ENCODE peak calls at places on chromosomes 1 and 21, in four cellular contexts. Z is WTC11, C is K562, M is GM12878. P is an unnamed sample.

GRCh38 chr1:145886811-145887210 is 1.1 kb upstream of the ANKRD35 start:
- DNase-seq in Z (no peak), C (no peak), M (no peak), P (no peak)

GRCh38 chr1:182080955-182081582 is 19.6 kb upstream of the ZNF648 start:
- DNase-seq in Z (no peak), C (peak), M (no peak), P (peak)

GRCh38 chr1:63821650-63822049 is 47.8 kb downstream of the ROR1 start:
- DNase-seq in Z (no peak), C (no peak), M (no peak), P (no peak)

GRCh38 chr1:89725016-89725380 is 92.1 kb downstream of the LRRC8C start:
- DNase-seq in Z (no peak), C (no peak), M (no peak), P (no peak)

GRCh38 chr1:93629101-93630059 is 52.3 kb downstream of the BCAR3 start:
- DNase-seq in Z (no peak), C (peak), M (peak), P (peak)

GRCh38 chr1:61053712-61054608 is 28.4 kb upstream of the NFIA start:
- DNase-seq in Z (peak), C (peak), M (no peak), P (no peak)

GRCh38 chr1:181094813-181095212 is 6.3 kb downstream of the IER5 start:
- DNase-seq in Z (no peak), C (no peak), M (no peak), P (no peak)

GRCh38 chr21:45209046-45209445 is 78.6 kb downstream of the POFUT2 start:
- DNase-seq in Z (no peak), C (no peak), M (no peak), P (no peak)

GRCh38 chr21:31370893-31371652 is 27.0 kb upstream of the TIAM1 start:
- DNase-seq in Z (no peak), C (no peak), M (no peak), P (no peak)

GRCh38 chr1:8464377-8464776 is 146.5 kb downstream of the SLC45A1 start:
- DNase-seq in Z (peak), C (no peak), M (no peak), P (no peak)

GRCh38 chr1:208837242-208837641 is 593.1 kb upstream of the PLXNA2 start:
- DNase-seq in Z (no peak), C (no peak), M (no peak), P (no peak)

GRCh38 chr1:162663589-162664030 is 31.3 kb downstream of the DDR2 start:
- DNase-seq in Z (no peak), C (no peak), M (no peak), P (no peak)

GRCh38 chr1:209168204-209168603 is 415.3 kb upstream of the CAMK1G start:
- DNase-seq in Z (no peak), C (no peak), M (no peak), P (no peak)

GRCh38 chr21:44399955-44400790 is 46.8 kb downstream of the TRPM2 start:
- DNase-seq in Z (no peak), C (no peak), M (no peak), P (no peak)

GRCh38 chr1:1021860-1022259 is 1.9 kb downstream of the AGRN start:
- DNase-seq in Z (no peak), C (peak), M (no peak), P (no peak)

GRCh38 chr1:16156848-16157495 is 1.1 kb upstream of the EPHA2 start:
- DNase-seq in Z (no peak), C (no peak), M (no peak), P (peak)

GRCh38 chr1:159917533-159917932 is 7.8 kb downstream of the TAGLN2 start:
- DNase-seq in Z (no peak), C (no peak), M (no peak), P (no peak)

GRCh38 chr1:165549908-165550480 is 6.2 kb downstream of the LRRC52 start:
- DNase-seq in Z (no peak), C (no peak), M (no peak), P (no peak)

GRCh38 chr21:26842976-26843911 is 2.0 kb downstream of the ADAMTS1 start:
- DNase-seq in Z (peak), C (no peak), M (no peak), P (no peak)

GRCh38 chr1:168732736-168733135 is 3.7 kb upstream of the DPT start:
- DNase-seq in Z (no peak), C (no peak), M (no peak), P (no peak)

GRCh38 chr1:8823295-8823664 is 5.8 kb upstream of the RERE start:
- DNase-seq in Z (no peak), C (no peak), M (no peak), P (no peak)

GRCh38 chr1:107593436-107594209 is 371.4 kb downstream of the VAV3 start:
- DNase-seq in Z (no peak), C (no peak), M (no peak), P (no peak)

GRCh38 chr1:227059076-227059475 is 119.0 kb downstream of the COQ8A start:
- DNase-seq in Z (no peak), C (no peak), M (no peak), P (no peak)

GRCh38 chr1:25037174-25038074 is 107.3 kb upstream of the RUNX3 start:
- DNase-seq in Z (peak), C (peak), M (no peak), P (peak)

GRCh38 chr1:16605532-16605931 is 7.8 kb downstream of the NBPF1 start:
- DNase-seq in Z (no peak), C (no peak), M (no peak), P (no peak)

GRCh38 chr1:239717097-239718051 is 331.0 kb downstream of the CHRM3 start:
- DNase-seq in Z (no peak), C (no peak), M (no peak), P (no peak)

GRCh38 chr1:6998267-6998666 is 213.0 kb downstream of the CAMTA1 start:
- DNase-seq in Z (peak), C (no peak), M (no peak), P (peak)

GRCh38 chr1:21305155-21305899 is 15.1 kb upstream of the ECE1 start:
- DNase-seq in Z (no peak), C (no peak), M (no peak), P (no peak)

GRCh38 chr1:227945891-227946623 is 1.7 kb downstream of the WNT9A start:
- DNase-seq in Z (no peak), C (peak), M (no peak), P (peak)

GRCh38 chr1:50110656-50111055 is 1.9 kb downstream of the ELAVL4 start:
- DNase-seq in Z (peak), C (no peak), M (no peak), P (no peak)

DNA sequence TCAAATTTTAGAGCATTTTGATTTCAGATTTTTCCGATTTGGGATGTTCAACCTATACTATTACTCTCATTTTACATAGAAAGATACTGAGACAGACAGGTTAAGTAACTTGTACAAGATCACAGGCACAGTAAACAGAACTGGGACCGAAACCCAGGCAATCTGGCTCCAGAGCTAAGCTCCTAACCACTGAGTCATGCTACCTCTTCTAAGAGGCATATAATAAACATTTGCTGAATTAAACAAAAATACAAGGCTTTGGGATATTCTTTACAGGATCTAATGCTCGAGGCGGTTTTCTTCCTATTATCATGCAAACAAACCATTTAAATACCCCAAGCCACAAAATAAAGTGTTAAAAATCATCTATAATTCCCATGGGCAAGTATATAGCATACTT is 50.3 kb downstream of the MCOLN2 start:
- DNase-seq in Z (no peak), C (no peak), M (no peak), P (no peak)
- TF ChIP-seq ETV6 in Z (no peak), C (no peak), M (no peak), P (no peak)

GRCh38 chr1:2880086-2880485 is 78.6 kb upstream of the TTC34 start:
- DNase-seq in Z (no peak), C (no peak), M (no peak), P (no peak)

GRCh38 chr1:2881556-2881955 is 80.1 kb upstream of the TTC34 start:
- DNase-seq in Z (no peak), C (no peak), M (no peak), P (no peak)

GRCh38 chr1:2885001-2885400 is 83.5 kb upstream of the TTC34 start:
- DNase-seq in Z (no peak), C (no peak), M (no peak), P (no peak)

GRCh38 chr1:2880812-2881295 is 79.4 kb upstream of the TTC34 start:
- DNase-seq in Z (no peak), C (no peak), M (no peak), P (no peak)

GRCh38 chr1:2882968-2883696 is 81.6 kb upstream of the TTC34 start:
- DNase-seq in Z (no peak), C (no peak), M (no peak), P (no peak)
- TF ChIP-seq CREM in Z (no peak), C (no peak), M (no peak), P (no peak)

GRCh38 chr21:29540289-29540688 is 241.6 kb downstream of the BACH1 start:
- DNase-seq in Z (no peak), C (no peak), M (no peak), P (no peak)
- TF ChIP-seq ETV6 in Z (no peak), C (no peak), M (no peak), P (no peak)

GRCh38 chr1:47522890-47523811 is 85.3 kb downstream of the FOXD2 start:
- DNase-seq in Z (no peak), C (no peak), M (no peak), P (no peak)

GRCh38 chr1:47524272-47524671 is 86.4 kb downstream of the FOXD2 start:
- DNase-seq in Z (no peak), C (no peak), M (no peak), P (no peak)

GRCh38 chr1:47529520-47530098 is 91.8 kb downstream of the FOXD2 start:
- DNase-seq in Z (no peak), C (peak), M (no peak), P (no peak)

GRCh38 chr1:47523812-47524170 is 85.9 kb downstream of the FOXD2 start:
- DNase-seq in Z (no peak), C (no peak), M (no peak), P (no peak)

DNA sequence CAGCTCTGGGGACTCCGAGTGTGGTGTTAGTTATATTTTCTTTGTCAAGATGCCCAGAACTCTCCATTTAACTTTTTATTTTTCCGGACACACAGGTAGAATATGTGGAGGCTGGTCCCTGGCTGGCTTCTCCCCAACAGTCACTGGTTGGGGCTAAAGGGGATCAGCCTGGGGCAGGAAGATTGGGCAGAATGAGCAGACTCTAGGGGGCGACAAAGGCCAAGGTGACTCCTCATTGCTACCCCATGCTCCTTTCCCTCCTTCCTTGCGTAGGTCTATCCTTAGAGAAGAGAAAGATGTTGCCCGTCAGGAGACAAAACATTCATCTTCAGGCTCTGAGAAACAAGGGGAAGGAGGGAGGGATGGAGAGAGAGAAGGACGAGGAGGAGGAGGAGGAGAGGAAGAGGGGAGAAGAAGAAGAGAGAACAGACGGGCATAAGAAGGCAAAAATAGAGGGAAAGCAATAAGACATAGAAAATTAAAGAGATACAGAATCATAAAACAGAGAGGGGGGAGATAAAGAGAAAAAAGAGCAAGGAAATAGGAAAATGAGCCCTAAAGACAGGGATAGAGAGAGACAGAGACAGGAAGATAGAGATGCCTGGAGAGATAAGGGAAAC is 89.9 kb downstream of the FOXD2 start:
- DNase-seq in Z (peak), C (peak), M (no peak), P (peak)
- TF ChIP-seq CREM in Z (no peak), C (no peak), M (no peak), P (no peak)

GRCh38 chr1:225321784-225322183 is 106.1 kb downstream of the LBR start:
- DNase-seq in Z (no peak), C (no peak), M (no peak), P (no peak)

GRCh38 chr1:225319951-225320350 is 107.9 kb downstream of the LBR start:
- DNase-seq in Z (no peak), C (no peak), M (no peak), P (no peak)

DNA sequence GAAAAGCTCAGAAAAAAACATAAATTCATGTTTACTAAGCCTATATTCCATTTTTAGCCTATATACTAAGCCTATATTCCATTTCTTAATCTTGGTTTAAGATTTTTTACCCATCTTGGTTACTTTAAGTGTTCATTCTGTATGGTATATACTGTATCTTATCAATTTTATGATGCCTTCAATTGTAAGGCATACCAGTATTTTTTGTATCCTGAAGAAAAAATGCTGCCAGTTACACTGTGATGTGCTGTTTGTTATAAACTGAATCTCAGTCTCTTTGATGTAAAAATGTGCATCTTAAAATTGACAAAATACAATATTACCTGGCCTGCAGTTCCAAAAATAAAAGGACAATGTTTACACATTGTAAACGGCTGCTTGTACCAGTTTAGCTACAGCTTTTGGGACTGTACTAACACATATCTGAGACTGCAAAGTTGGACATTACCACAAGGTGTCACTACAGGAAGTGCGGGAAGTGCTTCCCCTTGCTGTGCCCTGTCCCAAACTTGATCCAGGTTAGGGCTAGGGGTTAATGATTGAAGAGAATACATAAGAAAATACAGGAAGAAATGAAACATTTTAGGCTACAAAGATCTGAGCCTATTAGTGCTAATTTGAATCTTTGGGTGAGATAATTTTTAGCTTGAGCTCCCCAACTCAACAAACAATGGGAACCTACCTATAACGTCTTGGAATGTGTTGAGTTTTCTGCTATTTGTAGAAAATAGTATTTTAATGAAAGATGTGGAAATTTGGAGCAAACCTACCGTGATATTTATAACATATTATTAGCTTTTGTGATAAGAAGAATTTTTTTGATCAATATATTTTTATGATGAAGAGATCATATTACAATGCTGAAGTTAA is 108.9 kb downstream of the LBR start:
- DNase-seq in Z (no peak), C (peak), M (peak), P (peak)
- TF ChIP-seq ETV6 in Z (no peak), C (no peak), M (no peak), P (no peak)

GRCh38 chr21:40177979-40178378 is 310.7 kb downstream of the PCP4 start:
- DNase-seq in Z (no peak), C (no peak), M (no peak), P (no peak)

GRCh38 chr21:40179167-40179566 is 311.9 kb downstream of the PCP4 start:
- DNase-seq in Z (no peak), C (no peak), M (no peak), P (no peak)

GRCh38 chr21:40173833-40174232 is 306.6 kb downstream of the PCP4 start:
- DNase-seq in Z (peak), C (no peak), M (no peak), P (no peak)

GRCh38 chr21:40178726-40179125 is 311.5 kb downstream of the PCP4 start:
- DNase-seq in Z (no peak), C (no peak), M (no peak), P (no peak)

DNA sequence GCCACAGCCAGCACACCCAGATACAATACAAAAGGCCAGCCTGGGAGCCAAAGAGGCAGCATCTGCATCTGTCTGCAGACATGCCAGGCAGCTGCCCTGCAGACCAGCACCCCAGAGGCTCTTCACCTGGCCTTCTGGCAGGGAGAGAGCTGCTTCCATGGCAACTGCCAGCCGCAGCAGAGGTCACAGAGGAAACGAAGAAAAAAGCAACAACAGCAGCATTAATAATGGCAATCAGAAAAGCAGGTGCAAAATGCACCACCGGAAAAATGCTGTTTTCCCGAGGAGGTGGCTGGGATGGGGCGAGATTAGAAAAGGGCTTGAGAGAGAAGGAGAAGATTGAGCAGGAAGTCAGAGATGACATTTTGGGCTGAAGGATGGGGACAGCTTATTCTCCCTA is 309.5 kb downstream of the PCP4 start:
- DNase-seq in Z (no peak), C (no peak), M (no peak), P (no peak)
- TF ChIP-seq CREM in Z (no peak), C (no peak), M (no peak), P (no peak)

GRCh38 chr21:42145569-42146250 is 73.2 kb upstream of the ABCG1 start:
- DNase-seq in Z (peak), C (peak), M (peak), P (peak)

GRCh38 chr21:42147386-42148020 is 71.4 kb upstream of the ABCG1 start:
- DNase-seq in Z (peak), C (no peak), M (no peak), P (no peak)

GRCh38 chr21:42144679-42145568 is 73.8 kb downstream of the UMODL1 start:
- DNase-seq in Z (no peak), C (no peak), M (no peak), P (no peak)

GRCh38 chr21:42146821-42147220 is 72.1 kb upstream of the ABCG1 start:
- DNase-seq in Z (peak), C (no peak), M (no peak), P (no peak)

DNA sequence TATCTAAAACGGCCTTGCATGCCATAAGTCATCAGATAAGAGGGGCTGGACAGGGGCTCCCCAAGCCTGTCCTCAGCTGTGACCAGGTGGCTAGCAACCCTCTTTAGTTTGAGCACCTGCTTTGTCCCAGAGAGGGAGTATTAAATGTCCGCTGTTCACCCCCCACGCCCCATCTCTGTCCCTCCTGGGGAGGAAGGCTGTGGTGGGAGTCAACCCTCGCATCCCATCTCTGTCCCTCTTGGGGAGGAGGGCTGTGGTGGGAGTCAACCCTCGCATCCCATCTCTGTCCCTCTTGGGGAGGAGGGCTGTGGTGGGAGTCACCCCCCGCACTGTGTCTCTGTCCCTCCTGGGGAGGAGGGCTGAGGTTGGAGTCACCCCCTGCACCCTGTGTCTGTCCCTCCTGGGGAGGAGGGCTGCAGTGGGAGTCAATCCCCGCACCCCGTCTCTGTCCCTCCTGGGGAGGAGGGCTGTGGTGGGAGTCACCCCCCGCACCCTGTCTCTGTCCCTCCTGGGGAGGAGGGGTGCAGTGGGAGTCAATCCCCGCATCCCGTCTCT is 72.6 kb upstream of the ABCG1 start:
- DNase-seq in Z (no peak), C (no peak), M (no peak), P (no peak)
- TF ChIP-seq ETV6 in Z (no peak), C (no peak), M (no peak), P (no peak)

DNA sequence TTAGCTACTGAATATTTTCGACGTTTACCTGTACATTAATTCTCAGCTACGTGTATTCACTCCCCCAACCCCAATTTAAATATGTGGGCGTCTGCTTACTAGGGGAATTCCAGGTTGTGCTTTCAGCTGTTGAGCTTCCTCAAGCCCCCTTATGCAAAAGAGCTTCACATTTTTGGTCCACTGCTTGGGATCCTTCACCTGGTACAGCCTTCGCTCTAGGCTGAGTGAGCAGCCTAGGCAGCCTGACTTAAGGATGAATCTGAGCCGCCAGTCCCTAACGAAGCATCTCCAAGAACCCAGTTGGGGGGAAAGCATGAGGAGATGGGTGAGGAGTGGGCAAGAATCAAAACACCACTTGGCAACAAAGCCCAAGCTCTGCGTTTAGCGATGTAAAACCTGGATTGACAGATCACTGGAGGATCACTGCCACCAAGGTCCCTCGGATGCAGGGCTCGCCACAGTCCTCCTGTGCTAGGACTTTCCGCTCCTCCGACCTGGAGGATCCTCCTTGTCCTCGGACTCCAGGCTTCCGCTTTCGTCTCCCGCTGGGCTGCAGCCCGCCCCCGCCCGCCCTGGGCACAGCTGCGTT is 637 bp downstream of the BCL10 start:
- DNase-seq in Z (no peak), C (no peak), M (no peak), P (no peak)
- TF ChIP-seq CREM in Z (no peak), C (no peak), M (no peak), P (no peak)

P was measured in HepG2.